ENCODE peak calls at places on chromosome 19, in four cellular contexts. T is HepG2, U is H1, W is GM12878. R is an unnamed sample.

GRCh38 chr19:8835877-8836276 is 3.7 kb downstream of the MBD3L1 start:
- DNase-seq in T (no peak), U (no peak), W (no peak), R (no peak)

GRCh38 chr19:58509731-58510083 is 2.1 kb downstream of the SLC27A5 start:
- DNase-seq in T (no peak), U (no peak), W (no peak), R (peak; percentile 64)

GRCh38 chr19:56106397-56106849 is 14.7 kb downstream of the ZNF787 start:
- DNase-seq in T (no peak), U (no peak), W (no peak), R (no peak)

GRCh38 chr19:39363909-39364457 is 21.8 kb downstream of the SAMD4B start:
- DNase-seq in T (no peak), U (no peak), W (no peak), R (no peak)

GRCh38 chr19:14218615-14219330 is 12.8 kb upstream of the ADGRL1 start:
- DNase-seq in T (no peak), U (no peak), W (no peak), R (no peak)

GRCh38 chr19:3275583-3276340 is 51.3 kb downstream of the CELF5 start:
- DNase-seq in T (peak; percentile 77), U (peak; percentile 93), W (peak; percentile 23), R (peak; percentile 100)

GRCh38 chr19:7254590-7254989 is 39.6 kb downstream of the INSR start:
- DNase-seq in T (no peak), U (no peak), W (no peak), R (no peak)

GRCh38 chr19:56692496-56692895 is 20.9 kb upstream of the ZNF835 start:
- DNase-seq in T (no peak), U (no peak), W (no peak), R (no peak)

GRCh38 chr19:6971366-6971765 is 49.9 kb downstream of the MBD3L2B start:
- DNase-seq in T (no peak), U (no peak), W (no peak), R (no peak)

GRCh38 chr19:16199275-16199932 is 1.7 kb downstream of the AP1M1 start:
- DNase-seq in T (no peak), U (no peak), W (no peak), R (no peak)

GRCh38 chr19:45364696-45365095 is 5.7 kb downstream of the ERCC2 start:
- DNase-seq in T (no peak), U (no peak), W (no peak), R (no peak)

GRCh38 chr19:6806488-6806887 is 34.0 kb downstream of the VAV1 start:
- DNase-seq in T (no peak), U (no peak), W (no peak), R (peak; percentile 59)

GRCh38 chr19:33303791-33304759 is 1.7 kb upstream of the CEBPA start:
- DNase-seq in T (no peak), U (no peak), W (no peak), R (no peak)

GRCh38 chr19:6061420-6062130 is 48.7 kb downstream of the RFX2 start:
- DNase-seq in T (no peak), U (no peak), W (no peak), R (no peak)

GRCh38 chr19:16013181-16013850 is 63.0 kb upstream of the TPM4 start:
- DNase-seq in T (no peak), U (no peak), W (no peak), R (no peak)

GRCh38 chr19:3094638-3095374 is 644 bp downstream of the GNA11 start:
- DNase-seq in T (no peak), U (no peak), W (no peak), R (peak; percentile 47)

GRCh38 chr19:32570081-32570785 is 10.8 kb upstream of the PDCD5 start:
- DNase-seq in T (peak; percentile 62), U (no peak), W (no peak), R (peak; percentile 34)

GRCh38 chr19:13850910-13851753 is 25.8 kb upstream of the NANOS3 start:
- DNase-seq in T (peak; percentile 91), U (no peak), W (no peak), R (peak; percentile 70)

GRCh38 chr19:12668937-12669271 is 2.3 kb downstream of the WDR83 start:
- DNase-seq in T (peak; percentile 40), U (no peak), W (no peak), R (peak; percentile 65)

GRCh38 chr19:29815231-29815630 is 3.4 kb downstream of the CCNE1 start:
- DNase-seq in T (no peak), U (no peak), W (peak; percentile 70), R (no peak)

GRCh38 chr19:39398297-39398864 is 7.2 kb downstream of the MED29 start:
- DNase-seq in T (peak; percentile 36), U (no peak), W (no peak), R (peak; percentile 60)

GRCh38 chr19:45406165-45406956 is at the start of gene POLR1G:
- DNase-seq in T (peak; percentile 81), U (no peak), W (peak; percentile 80), R (peak; percentile 84)

GRCh38 chr19:29532956-29533355 is 7.2 kb downstream of the VSTM2B start:
- DNase-seq in T (no peak), U (no peak), W (no peak), R (no peak)

GRCh38 chr19:19542507-19542906 is 4.4 kb downstream of the CILP2 start:
- DNase-seq in T (no peak), U (no peak), W (no peak), R (no peak)

GRCh38 chr19:33634361-33635091 is 12.8 kb downstream of the CHST8 start:
- DNase-seq in T (no peak), U (no peak), W (no peak), R (no peak)

GRCh38 chr19:15252398-15253018 is 20.3 kb upstream of the EPHX3 start:
- DNase-seq in T (no peak), U (no peak), W (no peak), R (no peak)

GRCh38 chr19:29546583-29547190 is 20.9 kb downstream of the VSTM2B start:
- DNase-seq in T (peak; percentile 51), U (no peak), W (no peak), R (no peak)

GRCh38 chr19:16197188-16197621 is 506 bp upstream of the AP1M1 start:
- DNase-seq in T (peak; percentile 61), U (no peak), W (no peak), R (no peak)

GRCh38 chr19:4539697-4540581 is at the start of gene LRG1:
- DNase-seq in T (peak; percentile 86), U (no peak), W (peak; percentile 30), R (peak; percentile 89)

GRCh38 chr19:44741841-44742352 is 6.6 kb upstream of the BCL3 start:
- DNase-seq in T (peak; percentile 78), U (no peak), W (no peak), R (peak; percentile 90)

GRCh38 chr19:38713227-38713649 is 31.0 kb downstream of the CAPN12 start:
- DNase-seq in T (no peak), U (no peak), W (no peak), R (no peak)

GRCh38 chr19:38095411-38096308 is 128.4 kb downstream of the DPF1 start:
- DNase-seq in T (peak; percentile 46), U (peak; percentile 44), W (peak; percentile 17), R (peak; percentile 77)

GRCh38 chr19:56980864-56981263 is 138.9 kb upstream of the USP29 start:
- DNase-seq in T (no peak), U (no peak), W (no peak), R (no peak)

GRCh38 chr19:40398417-40399056 is 8.6 kb upstream of the HIPK4 start:
- DNase-seq in T (no peak), U (no peak), W (no peak), R (peak; percentile 93)

GRCh38 chr19:13098291-13099072 is 4.2 kb downstream of the LYL1 start:
- DNase-seq in T (no peak), U (no peak), W (no peak), R (no peak)

GRCh38 chr19:48506138-48506733 is 5.4 kb downstream of the LMTK3 start:
- DNase-seq in T (peak; percentile 48), U (no peak), W (no peak), R (peak; percentile 75)
- TF ChIP-seq TAF1 in T (no peak), U (no peak), W (no peak), R (no peak)

GRCh38 chr19:10096615-10096963 is 5.9 kb downstream of the ANGPTL6 start:
- DNase-seq in T (no peak), U (no peak), W (no peak), R (no peak)
- TF ChIP-seq ATF3 in T (no peak), U (no peak), W (no peak), R (no peak)

DNA sequence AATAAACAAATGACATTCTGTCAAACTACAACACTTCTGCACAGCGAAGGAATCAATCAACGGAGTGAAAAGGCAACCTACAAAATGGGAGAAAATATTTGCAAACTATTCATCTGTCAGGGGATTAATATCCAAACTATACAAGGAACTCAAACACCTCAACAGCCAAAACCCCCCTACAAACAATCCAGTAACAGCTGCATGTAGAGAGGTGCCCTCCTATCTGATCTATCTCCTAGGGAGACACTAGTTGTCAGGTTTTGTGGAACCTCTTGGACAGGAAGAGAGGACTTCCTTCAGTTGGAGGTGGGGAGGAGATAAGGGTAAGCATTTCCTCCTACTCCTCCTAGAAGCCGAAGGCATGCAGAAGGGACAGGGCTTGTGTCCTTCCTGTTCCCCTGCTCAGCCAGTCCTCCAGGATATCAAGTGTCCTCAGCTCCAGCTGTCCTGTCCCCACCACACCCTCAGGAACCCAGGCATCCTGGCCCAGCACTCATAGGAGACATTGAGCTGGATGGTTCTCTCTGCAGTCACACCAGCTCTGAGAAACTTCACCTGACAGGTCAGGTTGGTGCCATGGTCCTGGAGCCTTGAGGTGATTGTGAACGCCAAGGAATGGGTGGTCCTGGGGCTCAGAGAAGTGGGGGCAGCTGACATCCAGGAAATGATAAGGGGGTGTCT is 9.8 kb upstream of the SIGLEC8 start:
- DNase-seq in T (no peak), U (no peak), W (no peak), R (peak; percentile 67)
- TF ChIP-seq TAF1 in T (no peak), U (no peak), W (no peak), R (peak; percentile 90)

GRCh38 chr19:35944553-35944952 is 8.4 kb downstream of the LRFN3 start:
- DNase-seq in T (no peak), U (no peak), W (no peak), R (no peak)

GRCh38 chr19:35949131-35949530 is 13.0 kb downstream of the LRFN3 start:
- DNase-seq in T (no peak), U (no peak), W (no peak), R (peak; percentile 20)

GRCh38 chr19:35943542-35944301 is 7.5 kb downstream of the LRFN3 start:
- DNase-seq in T (no peak), U (no peak), W (no peak), R (no peak)

GRCh38 chr19:35945121-35945792 is 9.1 kb downstream of the LRFN3 start:
- DNase-seq in T (no peak), U (no peak), W (no peak), R (no peak)

DNA sequence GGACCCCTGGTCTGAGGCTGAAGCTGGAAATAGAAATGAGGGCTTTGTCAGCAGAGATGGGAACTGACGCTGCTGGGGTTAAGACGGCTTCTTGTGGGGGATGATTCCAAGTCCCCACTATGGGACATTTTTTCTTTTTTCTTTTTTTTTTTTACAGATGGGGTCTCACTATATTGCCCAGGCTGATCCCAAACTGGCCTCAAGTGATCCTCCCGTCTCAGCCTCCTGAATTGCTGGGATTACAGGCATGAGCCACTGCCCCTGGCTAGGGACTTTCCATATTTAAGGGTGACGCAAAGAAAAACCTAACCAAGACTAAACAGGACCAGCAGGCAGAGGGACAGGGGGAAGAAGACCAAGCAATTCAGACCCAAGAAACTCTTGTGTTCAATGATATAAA is 10.0 kb downstream of the LRFN3 start:
- DNase-seq in T (no peak), U (no peak), W (no peak), R (no peak)
- TF ChIP-seq ATF3 in T (no peak), U (no peak), W (no peak), R (no peak)

GRCh38 chr19:50300814-50301606 is 28.2 kb downstream of the KCNC3 start:
- DNase-seq in T (peak; percentile 48), U (no peak), W (no peak), R (no peak)
- TF ChIP-seq TAF1 in T (no peak), U (no peak), W (no peak), R (no peak)

GRCh38 chr19:41821003-41821735 is 23.3 kb downstream of the LYPD4 start:
- DNase-seq in T (peak; percentile 41), U (peak; percentile 27), W (peak; percentile 12), R (peak; percentile 69)
- TF ChIP-seq ATF3 in T (no peak), U (no peak), W (no peak), R (peak; percentile 27)